ENCODE peak calls at places on chromosomes 13 and 19, in ten cellular contexts. N is mammary epithelial cell; U is DMS79; Q is mesothelial cell of epicardium; D is stimulated activated CD8-positive, alpha-beta memory T cell treated with anti-CD3 and anti-CD28 coated beads, Interleukin-4, amount 100 ng/mL, for 1 hour; T is activated CD8-positive, alpha-beta memory T cell treated with anti-CD3 and anti-CD28 coated beads for 24 hours; L is CD8-positive, alpha-beta memory T cell; V is T-helper 1 cell; W is GM23338; J is cardiac muscle cell. O is an unnamed sample.

GRCh38 chr19:35346193-35347052 is 1.3 kb upstream of the FFAR1 start:
- DNase-seq in N (peak; percentile 17), U (no peak), Q (no peak), D (peak; percentile 10), T (peak; percentile 86), L (peak; percentile 83), V (peak; percentile 68), W (no peak), J (no peak), O (peak; percentile 80)

GRCh38 chr13:67119481-67119883 is 110.7 kb downstream of the PCDH9 start:
- DNase-seq in N (peak; percentile 85), U (no peak), Q (no peak), D (no peak), T (no peak), L (no peak), V (no peak), W (no peak), J (peak; percentile 79), O (no peak)

GRCh38 chr13:50668044-50668443 is 175.4 kb downstream of the DLEU7 start:
- DNase-seq in N (no peak), U (no peak), Q (no peak), D (no peak), T (no peak), L (no peak), V (no peak), W (no peak), J (no peak), O (no peak)

GRCh38 chr19:21158523-21159135 is 16.8 kb downstream of the ZNF431 start:
- DNase-seq in N (peak; percentile 57), U (no peak), Q (no peak), D (no peak), T (no peak), L (no peak), V (no peak), W (no peak), J (peak; percentile 69), O (no peak)

GRCh38 chr19:17473041-17473440 is 2.7 kb downstream of the SLC27A1 start:
- DNase-seq in N (peak; percentile 69), U (no peak), Q (no peak), D (no peak), T (no peak), L (no peak), V (no peak), W (no peak), J (peak; percentile 82), O (no peak)

GRCh38 chr19:13748169-13748884 is 16.0 kb upstream of the MRI1 start:
- DNase-seq in N (peak; percentile 24), U (no peak), Q (no peak), D (no peak), T (no peak), L (no peak), V (no peak), W (peak; percentile 43), J (peak; percentile 53), O (no peak)

GRCh38 chr13:111121421-111121820 is 6.3 kb downstream of the ARHGEF7 start:
- DNase-seq in N (no peak), U (no peak), Q (no peak), D (no peak), T (no peak), L (no peak), V (no peak), W (no peak), J (no peak), O (no peak)

GRCh38 chr13:76638882-76639281 is 247.3 kb downstream of the KCTD12 start:
- DNase-seq in N (peak; percentile 8), U (no peak), Q (no peak), D (no peak), T (no peak), L (no peak), V (no peak), W (no peak), J (no peak), O (no peak)

GRCh38 chr13:90675129-90675528 is 672.4 kb upstream of the MIR17HG start:
- DNase-seq in N (no peak), U (no peak), Q (no peak), D (no peak), T (no peak), L (no peak), V (no peak), W (no peak), J (no peak), O (no peak)

GRCh38 chr13:41694902-41695301 is 237.6 kb downstream of the RGCC start:
- DNase-seq in N (peak; percentile 84), U (no peak), Q (no peak), D (no peak), T (no peak), L (no peak), V (no peak), W (no peak), J (peak; percentile 95), O (no peak)

GRCh38 chr19:15869873-15870272 is 28.0 kb downstream of the CYP4F2 start:
- DNase-seq in N (no peak), U (no peak), Q (no peak), D (no peak), T (peak; percentile 30), L (no peak), V (no peak), W (no peak), J (no peak), O (no peak)

GRCh38 chr13:31138515-31138914 is 23.2 kb downstream of the HSPH1 start:
- DNase-seq in N (no peak), U (no peak), Q (no peak), D (no peak), T (no peak), L (no peak), V (no peak), W (no peak), J (peak; percentile 56), O (no peak)

GRCh38 chr13:51822106-51822840 is 18.3 kb upstream of the DHRS12 start:
- DNase-seq in N (no peak), U (no peak), Q (no peak), D (no peak), T (no peak), L (no peak), V (no peak), W (no peak), J (no peak), O (no peak)

GRCh38 chr19:55605207-55605636 is 225 bp upstream of the ZNF865 start:
- DNase-seq in N (peak; percentile 95), U (peak; percentile 96), Q (peak; percentile 99), D (peak; percentile 95), T (peak; percentile 99), L (peak; percentile 98), V (peak; percentile 99), W (peak; percentile 96), J (peak; percentile 98), O (peak; percentile 99)

GRCh38 chr13:25300861-25301346 is 521 bp upstream of the NUP58 start:
- DNase-seq in N (no peak), U (no peak), Q (no peak), D (no peak), T (peak; percentile 76), L (peak; percentile 53), V (peak; percentile 6), W (peak; percentile 48), J (peak; percentile 51), O (no peak)

GRCh38 chr19:48069435-48069834 is 25.6 kb upstream of the CABP5 start:
- DNase-seq in N (no peak), U (no peak), Q (no peak), D (no peak), T (no peak), L (no peak), V (no peak), W (peak; percentile 73), J (no peak), O (no peak)

GRCh38 chr19:51637362-51637978 is 7.3 kb upstream of the SIGLEC5 start:
- DNase-seq in N (no peak), U (no peak), Q (no peak), D (no peak), T (no peak), L (no peak), V (no peak), W (peak; percentile 59), J (peak; percentile 23), O (no peak)

GRCh38 chr13:34294483-34295129 is 476.7 kb downstream of the RFC3 start:
- DNase-seq in N (peak; percentile 36), U (no peak), Q (no peak), D (no peak), T (no peak), L (no peak), V (no peak), W (no peak), J (peak; percentile 37), O (no peak)

GRCh38 chr19:53504903-53505302 is 33.0 kb upstream of the ZNF331 start:
- DNase-seq in N (no peak), U (no peak), Q (no peak), D (no peak), T (no peak), L (no peak), V (no peak), W (no peak), J (no peak), O (no peak)

GRCh38 chr13:97445504-97446187 is 11.7 kb downstream of the RAP2A start:
- DNase-seq in N (no peak), U (no peak), Q (no peak), D (no peak), T (no peak), L (no peak), V (no peak), W (no peak), J (no peak), O (no peak)

GRCh38 chr13:56755181-56755580 is 385.5 kb upstream of the PRR20A start:
- DNase-seq in N (no peak), U (no peak), Q (no peak), D (no peak), T (no peak), L (no peak), V (no peak), W (peak; percentile 61), J (peak; percentile 2), O (no peak)

GRCh38 chr13:49495783-49496762 is at the start of gene PHF11:
- DNase-seq in N (peak; percentile 79), U (no peak), Q (peak; percentile 57), D (peak; percentile 60), T (peak; percentile 91), L (peak; percentile 92), V (peak; percentile 82), W (peak; percentile 78), J (peak; percentile 75), O (peak; percentile 79)

GRCh38 chr13:28486144-28486543 is 8.8 kb downstream of the FLT1 start:
- DNase-seq in N (no peak), U (no peak), Q (no peak), D (no peak), T (no peak), L (no peak), V (no peak), W (no peak), J (peak; percentile 41), O (no peak)

GRCh38 chr19:45146251-45146650 is 14.5 kb downstream of the NKPD1 start:
- DNase-seq in N (no peak), U (no peak), Q (no peak), D (no peak), T (no peak), L (no peak), V (no peak), W (peak; percentile 36), J (no peak), O (no peak)

GRCh38 chr19:10352764-10353671 is 13.6 kb upstream of the ICAM3 start:
- DNase-seq in N (no peak), U (no peak), Q (no peak), D (no peak), T (no peak), L (no peak), V (no peak), W (peak; percentile 96), J (peak; percentile 32), O (no peak)

GRCh38 chr13:59103004-59103768 is 1060.5 kb downstream of the DIAPH3 start:
- DNase-seq in N (no peak), U (peak; percentile 32), Q (no peak), D (no peak), T (no peak), L (no peak), V (no peak), W (no peak), J (peak; percentile 82), O (no peak)

GRCh38 chr13:93355094-93355493 is 128.5 kb downstream of the GPC6 start:
- DNase-seq in N (no peak), U (peak; percentile 12), Q (no peak), D (no peak), T (no peak), L (no peak), V (no peak), W (no peak), J (no peak), O (no peak)

GRCh38 chr13:64884976-64885375 is 2345.2 kb downstream of the PCDH9 start:
- DNase-seq in N (no peak), U (no peak), Q (no peak), D (no peak), T (no peak), L (no peak), V (no peak), W (no peak), J (no peak), O (no peak)